ENCODE peak calls at places on chromosomes 5 and 9, in ten cellular contexts. One of them, this sample, is unnamed.

GRCh38 chr5:159971514-159971913 is 37.4 kb upstream of the TTC1 start:
- DNase-seq in HT-29: no peak
- DNase-seq in stimulated activated CD4-positive, alpha-beta T cell treated with anti-CD3 and anti-CD28 coated beads, TNF-alpha, amount 100 ng/mL, for 1 hour: no peak
- DNase-seq in neural crest cell: no peak
- DNase-seq in vagina: no peak
- DNase-seq in AG08396: no peak
- DNase-seq in kidney glomerular epithelial cell: no peak
- DNase-seq in EL: no peak
- DNase-seq in NCI-H1930: no peak
- DNase-seq in ELR: no peak
- DNase-seq in this sample: no peak

GRCh38 chr9:133916159-133916541 is 76.0 kb downstream of the VAV2 start:
- DNase-seq in HT-29: no peak
- DNase-seq in stimulated activated CD4-positive, alpha-beta T cell treated with anti-CD3 and anti-CD28 coated beads, TNF-alpha, amount 100 ng/mL, for 1 hour: no peak
- DNase-seq in neural crest cell: no peak
- DNase-seq in vagina: no peak
- DNase-seq in AG08396: no peak
- DNase-seq in kidney glomerular epithelial cell: no peak
- DNase-seq in EL: no peak
- DNase-seq in NCI-H1930: no peak
- DNase-seq in ELR: no peak
- DNase-seq in this sample: no peak

GRCh38 chr5:74651710-74652109 is 11.2 kb upstream of the ENC1 start:
- DNase-seq in HT-29: no peak
- DNase-seq in stimulated activated CD4-positive, alpha-beta T cell treated with anti-CD3 and anti-CD28 coated beads, TNF-alpha, amount 100 ng/mL, for 1 hour: no peak
- DNase-seq in neural crest cell: no peak
- DNase-seq in vagina: peak; percentile 52
- DNase-seq in AG08396: no peak
- DNase-seq in kidney glomerular epithelial cell: peak; percentile 80
- DNase-seq in EL: no peak
- DNase-seq in NCI-H1930: no peak
- DNase-seq in ELR: no peak
- DNase-seq in this sample: no peak

GRCh38 chr5:96335873-96336272 is 97.2 kb downstream of the PCSK1 start:
- DNase-seq in HT-29: no peak
- DNase-seq in stimulated activated CD4-positive, alpha-beta T cell treated with anti-CD3 and anti-CD28 coated beads, TNF-alpha, amount 100 ng/mL, for 1 hour: no peak
- DNase-seq in neural crest cell: no peak
- DNase-seq in vagina: no peak
- DNase-seq in AG08396: no peak
- DNase-seq in kidney glomerular epithelial cell: no peak
- DNase-seq in EL: no peak
- DNase-seq in NCI-H1930: no peak
- DNase-seq in ELR: peak; percentile 45
- DNase-seq in this sample: no peak

GRCh38 chr5:8209500-8209899 is 340.6 kb downstream of the MTRR start:
- DNase-seq in HT-29: no peak
- DNase-seq in stimulated activated CD4-positive, alpha-beta T cell treated with anti-CD3 and anti-CD28 coated beads, TNF-alpha, amount 100 ng/mL, for 1 hour: no peak
- DNase-seq in neural crest cell: no peak
- DNase-seq in vagina: no peak
- DNase-seq in AG08396: no peak
- DNase-seq in kidney glomerular epithelial cell: no peak
- DNase-seq in EL: no peak
- DNase-seq in NCI-H1930: no peak
- DNase-seq in ELR: no peak
- DNase-seq in this sample: no peak

GRCh38 chr9:98178874-98179850 is 13.3 kb downstream of the CORO2A start:
- DNase-seq in HT-29: no peak
- DNase-seq in stimulated activated CD4-positive, alpha-beta T cell treated with anti-CD3 and anti-CD28 coated beads, TNF-alpha, amount 100 ng/mL, for 1 hour: no peak
- DNase-seq in neural crest cell: no peak
- DNase-seq in vagina: no peak
- DNase-seq in AG08396: no peak
- DNase-seq in kidney glomerular epithelial cell: no peak
- DNase-seq in EL: no peak
- DNase-seq in NCI-H1930: no peak
- DNase-seq in ELR: no peak
- DNase-seq in this sample: no peak

GRCh38 chr9:37328561-37329227 is 93.8 kb upstream of the GRHPR start:
- DNase-seq in HT-29: peak; percentile 11
- DNase-seq in stimulated activated CD4-positive, alpha-beta T cell treated with anti-CD3 and anti-CD28 coated beads, TNF-alpha, amount 100 ng/mL, for 1 hour: no peak
- DNase-seq in neural crest cell: no peak
- DNase-seq in vagina: no peak
- DNase-seq in AG08396: no peak
- DNase-seq in kidney glomerular epithelial cell: no peak
- DNase-seq in EL: no peak
- DNase-seq in NCI-H1930: no peak
- DNase-seq in ELR: no peak
- DNase-seq in this sample: no peak

GRCh38 chr9:92664394-92665152 is 5.4 kb downstream of the IPPK start:
- DNase-seq in HT-29: no peak
- DNase-seq in stimulated activated CD4-positive, alpha-beta T cell treated with anti-CD3 and anti-CD28 coated beads, TNF-alpha, amount 100 ng/mL, for 1 hour: no peak
- DNase-seq in neural crest cell: no peak
- DNase-seq in vagina: peak; percentile 77
- DNase-seq in AG08396: no peak
- DNase-seq in kidney glomerular epithelial cell: no peak
- DNase-seq in EL: no peak
- DNase-seq in NCI-H1930: no peak
- DNase-seq in ELR: no peak
- DNase-seq in this sample: no peak

GRCh38 chr5:67490543-67491321 is 294.1 kb upstream of the CD180 start:
- DNase-seq in HT-29: no peak
- DNase-seq in stimulated activated CD4-positive, alpha-beta T cell treated with anti-CD3 and anti-CD28 coated beads, TNF-alpha, amount 100 ng/mL, for 1 hour: no peak
- DNase-seq in neural crest cell: no peak
- DNase-seq in vagina: no peak
- DNase-seq in AG08396: no peak
- DNase-seq in kidney glomerular epithelial cell: no peak
- DNase-seq in EL: no peak
- DNase-seq in NCI-H1930: no peak
- DNase-seq in ELR: no peak
- DNase-seq in this sample: no peak

GRCh38 chr9:77933019-77933418 is 98.6 kb downstream of the GNAQ start:
- DNase-seq in HT-29: peak; percentile 22
- DNase-seq in stimulated activated CD4-positive, alpha-beta T cell treated with anti-CD3 and anti-CD28 coated beads, TNF-alpha, amount 100 ng/mL, for 1 hour: no peak
- DNase-seq in neural crest cell: no peak
- DNase-seq in vagina: no peak
- DNase-seq in AG08396: no peak
- DNase-seq in kidney glomerular epithelial cell: no peak
- DNase-seq in EL: no peak
- DNase-seq in NCI-H1930: no peak
- DNase-seq in ELR: peak; percentile 15
- DNase-seq in this sample: no peak

GRCh38 chr5:179409806-179410205 is 64.5 kb upstream of the ADAMTS2 start:
- DNase-seq in HT-29: no peak
- DNase-seq in stimulated activated CD4-positive, alpha-beta T cell treated with anti-CD3 and anti-CD28 coated beads, TNF-alpha, amount 100 ng/mL, for 1 hour: no peak
- DNase-seq in neural crest cell: no peak
- DNase-seq in vagina: peak; percentile 56
- DNase-seq in AG08396: no peak
- DNase-seq in kidney glomerular epithelial cell: no peak
- DNase-seq in EL: no peak
- DNase-seq in NCI-H1930: no peak
- DNase-seq in ELR: no peak
- DNase-seq in this sample: no peak

GRCh38 chr5:141521244-141521781 is 32.4 kb downstream of the PCDHGC5 start:
- DNase-seq in HT-29: peak; percentile 89
- DNase-seq in stimulated activated CD4-positive, alpha-beta T cell treated with anti-CD3 and anti-CD28 coated beads, TNF-alpha, amount 100 ng/mL, for 1 hour: no peak
- DNase-seq in neural crest cell: no peak
- DNase-seq in vagina: peak; percentile 87
- DNase-seq in AG08396: peak; percentile 79
- DNase-seq in kidney glomerular epithelial cell: peak; percentile 99
- DNase-seq in EL: peak; percentile 98
- DNase-seq in NCI-H1930: no peak
- DNase-seq in ELR: peak; percentile 99
- DNase-seq in this sample: no peak

This sample was measured in stimulated activated CD8-positive, alpha-beta memory T cell treated with anti-CD3 and anti-CD28 coated beads, Interleukin-15, amount 100 ng/mL, for 4 hours.